ENCODE peak calls at places on chromosomes 7 and 10, in six cellular contexts. W is H1, M is HCT116, I is K562, X is HepG2, G is NT2/D1. A is an unnamed sample.

GRCh38 chr7:153087498-153087897 is 327.9 kb downstream of the ACTR3B start:
- DNase-seq in W (no peak), I (no peak), X (no peak), G (no peak), M (no peak), A (no peak)

GRCh38 chr7:55132890-55133551 is 114.2 kb downstream of the EGFR start:
- DNase-seq in W (no peak), I (no peak), G (no peak), X (peak; percentile 75), M (peak; percentile 97), A (no peak)

GRCh38 chr10:31926154-31926553 is 2.5 kb downstream of the ARHGAP12 start:
- DNase-seq in X (no peak), M (no peak), I (no peak), G (no peak), W (no peak), A (no peak)

GRCh38 chr7:132083126-132084123 is 492.8 kb downstream of the PLXNA4 start:
- DNase-seq in W (no peak), I (no peak), M (no peak), G (no peak), X (no peak), A (no peak)

GRCh38 chr10:122461367-122461728 is at the start of gene HTRA1:
- DNase-seq in W (no peak), X (no peak), M (no peak), G (no peak), I (no peak), A (no peak)

GRCh38 chr7:112337892-112338291 is 112.4 kb upstream of the IFRD1 start:
- DNase-seq in W (no peak), M (no peak), G (no peak), I (no peak), X (no peak), A (no peak)

GRCh38 chr7:52114509-52114908 is 797.9 kb upstream of the COBL start:
- DNase-seq in G (no peak), I (no peak), W (no peak), M (no peak), X (no peak), A (no peak)

GRCh38 chr10:69327463-69328345 is 49.4 kb downstream of the HK1 start:
- DNase-seq in M (no peak), I (no peak), W (no peak), X (no peak), G (no peak), A (no peak)

GRCh38 chr10:77603529-77603927 is 34.1 kb downstream of the KCNMA1 start:
- DNase-seq in G (no peak), M (no peak), X (no peak), I (no peak), W (no peak), A (no peak)

GRCh38 chr10:103871006-103871405 is 15.6 kb upstream of the SH3PXD2A start:
- DNase-seq in I (no peak), M (no peak), G (no peak), W (no peak), X (no peak), A (no peak)

GRCh38 chr10:131354380-131354779 is 42.9 kb upstream of the TCERG1L start:
- DNase-seq in X (peak; percentile 3), I (peak; percentile 8), M (no peak), G (peak; percentile 13), W (peak; percentile 71), A (no peak)

GRCh38 chr10:68074775-68075549 is at the start of gene HERC4:
- DNase-seq in X (peak; percentile 83), W (peak; percentile 86), M (peak; percentile 79), I (peak; percentile 98), G (peak; percentile 84), A (peak; percentile 64)

GRCh38 chr7:82343-83155 is 109.8 kb upstream of the FAM20C start:
- DNase-seq in M (no peak), I (no peak), G (no peak), X (no peak), W (peak; percentile 79), A (no peak)

GRCh38 chr7:11689096-11689495 is 142.9 kb downstream of the THSD7A start:
- DNase-seq in G (no peak), X (no peak), I (no peak), M (no peak), W (no peak), A (no peak)

GRCh38 chr10:119281581-119282071 is 74.3 kb downstream of the GRK5 start:
- DNase-seq in W (no peak), G (no peak), X (no peak), M (no peak), I (no peak), A (no peak)

GRCh38 chr10:13803566-13804554 is 217.1 kb downstream of the PRPF18 start:
- DNase-seq in I (no peak), G (no peak), W (no peak), X (no peak), M (no peak), A (no peak)

GRCh38 chr7:132491546-132491945 is 84.7 kb downstream of the PLXNA4 start:
- DNase-seq in G (no peak), M (no peak), I (no peak), X (no peak), W (no peak), A (no peak)

GRCh38 chr10:119209050-119209735 is 1.8 kb downstream of the GRK5 start:
- DNase-seq in X (peak; percentile 59), I (peak; percentile 60), G (no peak), M (no peak), W (peak; percentile 74), A (no peak)

GRCh38 chr7:77335581-77335980 is 80.6 kb downstream of the GSAP start:
- DNase-seq in G (no peak), W (no peak), M (no peak), X (no peak), I (no peak), A (no peak)

GRCh38 chr10:110549211-110549610 is 18.3 kb upstream of the SMC3 start:
- DNase-seq in W (no peak), M (no peak), X (no peak), I (no peak), G (no peak), A (no peak)

GRCh38 chr10:60594476-60595051 is 183.7 kb upstream of the CDK1 start:
- DNase-seq in I (no peak), X (no peak), G (no peak), M (no peak), W (no peak), A (no peak)

GRCh38 chr10:112585052-112585451 is 138.0 kb downstream of the VTI1A start:
- DNase-seq in G (no peak), W (no peak), I (no peak), X (no peak), M (peak; percentile 36), A (no peak)
- TF ChIP-seq ZNF274 in G (no peak), W (no peak), I (no peak), X (no peak), M (no peak), A (no peak)

GRCh38 chr10:42951486-42952251 is 125.2 kb upstream of the RET start:
- DNase-seq in G (no peak), W (peak; percentile 81), X (no peak), I (no peak), M (no peak), A (no peak)
- TF ChIP-seq ZNF274 in G (no peak), W (no peak), X (no peak), I (no peak), M (no peak), A (no peak)

GRCh38 chr10:26481914-26482550 is 43.9 kb downstream of the APBB1IP start:
- DNase-seq in G (no peak), M (no peak), W (no peak), I (no peak), X (no peak), A (no peak)
- TF ChIP-seq ZNF274 in G (no peak), M (no peak), W (no peak), I (no peak), X (no peak), A (no peak)

GRCh38 chr10:79382491-79382941 is 35.2 kb downstream of the PPIF start:
- DNase-seq in M (no peak), W (peak; percentile 45), X (no peak), G (no peak), I (no peak), A (no peak)
- TF ChIP-seq ZNF274 in M (no peak), W (no peak), X (no peak), G (no peak), I (no peak), A (no peak)